ENCODE peak calls at places on chromosomes 5 and 9, in four cellular contexts. One of them, this sample, is unnamed.

GRCh38 chr5:32725994-32726659 is 15.0 kb downstream of the NPR3 start:
- DNase-seq in upper lobe of left lung: no peak
- DNase-seq in spleen: no peak
- DNase-seq in HCT116: no peak
- DNase-seq in this sample: no peak

GRCh38 chr9:130186051-130186450 is 13.8 kb downstream of the NCS1 start:
- DNase-seq in spleen: no peak
- DNase-seq in HCT116: no peak
- DNase-seq in upper lobe of left lung: peak
- DNase-seq in this sample: no peak

GRCh38 chr9:128085852-128086409 is 17.9 kb downstream of the SLC25A25 start:
- DNase-seq in spleen: no peak
- DNase-seq in upper lobe of left lung: no peak
- DNase-seq in HCT116: no peak
- DNase-seq in this sample: no peak

GRCh38 chr9:127283917-127284316 is 19.3 kb downstream of the GARNL3 start:
- DNase-seq in upper lobe of left lung: no peak
- DNase-seq in spleen: no peak
- DNase-seq in HCT116: no peak
- DNase-seq in this sample: no peak

GRCh38 chr9:77011973-77012817 is 7.3 kb upstream of the FOXB2 start:
- DNase-seq in upper lobe of left lung: peak
- DNase-seq in HCT116: peak
- DNase-seq in spleen: peak
- DNase-seq in this sample: no peak

GRCh38 chr5:76403963-76404693 is 1.0 kb downstream of the IQGAP2 start:
- DNase-seq in spleen: peak
- DNase-seq in upper lobe of left lung: no peak
- DNase-seq in HCT116: no peak
- DNase-seq in this sample: peak

GRCh38 chr9:70133253-70134208 is 89.9 kb downstream of the MAMDC2 start:
- DNase-seq in upper lobe of left lung: no peak
- DNase-seq in spleen: no peak
- DNase-seq in HCT116: no peak
- DNase-seq in this sample: no peak

GRCh38 chr9:115162946-115163345 is 45.0 kb upstream of the TNC start:
- DNase-seq in HCT116: no peak
- DNase-seq in upper lobe of left lung: no peak
- DNase-seq in spleen: no peak
- DNase-seq in this sample: no peak

DNA sequence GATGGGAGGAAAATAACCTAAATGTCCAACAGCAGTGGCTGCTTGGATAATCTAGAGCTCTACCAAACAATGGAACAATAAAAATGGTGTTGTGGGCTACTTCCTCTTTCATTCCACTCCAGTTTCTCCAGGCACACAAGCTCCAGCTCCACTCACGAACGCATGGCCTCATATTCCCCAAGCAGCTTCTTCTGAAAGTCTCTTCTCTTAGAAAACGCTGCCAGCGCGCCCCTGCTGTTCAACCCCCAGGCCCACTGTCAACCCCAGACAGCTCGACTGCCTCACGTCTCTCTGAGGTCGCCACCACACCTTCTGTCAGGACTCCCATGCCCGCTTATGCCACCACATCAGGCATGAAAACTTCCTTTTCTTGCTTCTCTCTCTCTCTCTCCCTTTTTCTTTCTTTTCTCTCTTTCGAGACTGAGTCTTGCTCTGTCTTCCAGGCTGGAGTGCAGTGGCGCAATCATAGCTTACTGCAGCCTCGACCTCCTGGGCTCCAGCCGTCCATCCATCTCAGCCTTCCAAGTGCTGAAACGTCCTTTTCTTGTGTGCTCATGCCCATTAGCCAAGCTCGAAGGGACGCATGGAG is 16.2 kb downstream of the OR2V2 start:
- DNase-seq in HCT116: no peak
- DNase-seq in spleen: no peak
- DNase-seq in upper lobe of left lung: no peak
- DNase-seq in this sample: no peak
- TF ChIP-seq POLR2A in HCT116: no peak
- TF ChIP-seq POLR2A in spleen: no peak
- TF ChIP-seq POLR2A in upper lobe of left lung: no peak
- TF ChIP-seq POLR2A in this sample: no peak

GRCh38 chr5:149341846-149342245 is 3.5 kb upstream of the GRPEL2 start:
- DNase-seq in upper lobe of left lung: no peak
- DNase-seq in spleen: no peak
- DNase-seq in HCT116: no peak
- DNase-seq in this sample: no peak

GRCh38 chr5:149349382-149349781 is 4.1 kb downstream of the GRPEL2 start:
- DNase-seq in upper lobe of left lung: no peak
- DNase-seq in HCT116: no peak
- DNase-seq in spleen: no peak
- DNase-seq in this sample: no peak

GRCh38 chr5:149348463-149348862 is 3.2 kb downstream of the GRPEL2 start:
- DNase-seq in upper lobe of left lung: no peak
- DNase-seq in HCT116: no peak
- DNase-seq in spleen: no peak
- DNase-seq in this sample: no peak

GRCh38 chr5:149345892-149346222 is 558 bp downstream of the GRPEL2 start:
- DNase-seq in HCT116: no peak
- DNase-seq in upper lobe of left lung: no peak
- DNase-seq in spleen: no peak
- DNase-seq in this sample: no peak

DNA sequence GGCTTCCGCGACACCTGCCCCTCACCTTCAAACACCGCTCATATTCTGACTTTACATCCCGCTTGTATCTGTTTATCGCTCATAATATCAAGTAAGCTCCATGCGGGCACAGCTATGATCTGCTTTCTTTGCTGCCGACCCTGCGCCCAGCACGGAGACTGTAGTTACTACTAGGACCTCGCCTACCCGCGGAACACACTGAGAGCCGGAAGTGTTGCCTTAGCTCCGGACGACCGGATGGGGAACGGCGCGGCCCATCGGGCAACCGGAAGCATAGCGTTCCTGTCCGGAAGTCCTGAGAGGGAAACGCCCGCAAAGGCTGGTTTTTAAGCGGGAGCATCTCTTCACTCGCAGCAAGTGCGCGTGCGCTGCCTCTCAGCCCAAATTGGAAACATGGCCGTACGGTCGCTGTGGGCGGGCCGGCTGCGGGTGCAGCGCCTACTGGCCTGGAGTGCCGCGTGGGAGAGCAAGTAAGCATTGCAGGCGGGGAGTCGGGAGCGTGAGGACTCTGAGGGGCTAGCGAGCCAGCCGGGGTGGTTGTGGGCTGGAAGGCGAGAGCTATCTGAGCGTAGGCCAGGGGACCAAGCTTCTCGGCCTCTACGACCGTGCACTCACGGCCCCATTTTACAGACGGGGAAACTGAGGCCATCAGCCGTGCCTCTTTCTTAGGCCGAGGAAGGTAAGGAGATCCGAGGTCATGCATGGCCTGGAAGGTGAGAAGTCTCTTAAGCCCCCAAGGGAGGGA is at the start of gene GRPEL2:
- DNase-seq in spleen: peak
- DNase-seq in upper lobe of left lung: peak
- DNase-seq in HCT116: peak
- DNase-seq in this sample: peak
- TF ChIP-seq POLR2AphosphoS5 in spleen: peak
- TF ChIP-seq POLR2AphosphoS5 in upper lobe of left lung: peak
- TF ChIP-seq POLR2AphosphoS5 in HCT116: peak
- TF ChIP-seq POLR2AphosphoS5 in this sample: peak

GRCh38 chr5:109741390-109741789 is 51.7 kb downstream of the MAN2A1 start:
- DNase-seq in spleen: no peak
- DNase-seq in HCT116: no peak
- DNase-seq in upper lobe of left lung: no peak
- DNase-seq in this sample: no peak
- H3K27ac ChIP-seq in spleen: no peak
- H3K27ac ChIP-seq in HCT116: no peak
- H3K27ac ChIP-seq in upper lobe of left lung: no peak
- H3K27ac ChIP-seq in this sample: no peak

GRCh38 chr9:101536938-101537337 is 3.3 kb downstream of the RNF20 start:
- DNase-seq in spleen: no peak
- DNase-seq in HCT116: no peak
- DNase-seq in upper lobe of left lung: no peak
- DNase-seq in this sample: no peak

GRCh38 chr9:101536351-101536750 is 2.7 kb downstream of the RNF20 start:
- DNase-seq in spleen: no peak
- DNase-seq in HCT116: no peak
- DNase-seq in upper lobe of left lung: no peak
- DNase-seq in this sample: no peak

GRCh38 chr9:101528015-101528414 is 5.6 kb upstream of the RNF20 start:
- DNase-seq in HCT116: no peak
- DNase-seq in upper lobe of left lung: no peak
- DNase-seq in spleen: no peak
- DNase-seq in this sample: no peak

GRCh38 chr9:101530076-101530711 is 3.5 kb upstream of the RNF20 start:
- DNase-seq in spleen: no peak
- DNase-seq in upper lobe of left lung: no peak
- DNase-seq in HCT116: peak
- DNase-seq in this sample: peak

GRCh38 chr9:101533334-101534187 is at the start of gene RNF20:
- DNase-seq in upper lobe of left lung: peak
- DNase-seq in HCT116: peak
- DNase-seq in spleen: peak
- DNase-seq in this sample: peak
- TF ChIP-seq POLR2A in upper lobe of left lung: peak
- TF ChIP-seq POLR2A in HCT116: peak
- TF ChIP-seq POLR2A in spleen: no peak
- TF ChIP-seq POLR2A in this sample: peak

GRCh38 chr9:75087279-75087823 is 604 bp downstream of the NMRK1 start:
- DNase-seq in HCT116: no peak
- DNase-seq in upper lobe of left lung: no peak
- DNase-seq in spleen: no peak
- DNase-seq in this sample: peak

GRCh38 chr9:75086443-75087278 is 1.3 kb downstream of the NMRK1 start:
- DNase-seq in spleen: peak
- DNase-seq in upper lobe of left lung: peak
- DNase-seq in HCT116: no peak
- DNase-seq in this sample: no peak

GRCh38 chr9:75088646-75089368 is 493 bp downstream of the OSTF1 start:
- DNase-seq in upper lobe of left lung: peak
- DNase-seq in HCT116: no peak
- DNase-seq in spleen: peak
- DNase-seq in this sample: peak

GRCh38 chr9:75089369-75089766 is 1.1 kb downstream of the OSTF1 start:
- DNase-seq in HCT116: no peak
- DNase-seq in upper lobe of left lung: no peak
- DNase-seq in spleen: no peak
- DNase-seq in this sample: no peak

DNA sequence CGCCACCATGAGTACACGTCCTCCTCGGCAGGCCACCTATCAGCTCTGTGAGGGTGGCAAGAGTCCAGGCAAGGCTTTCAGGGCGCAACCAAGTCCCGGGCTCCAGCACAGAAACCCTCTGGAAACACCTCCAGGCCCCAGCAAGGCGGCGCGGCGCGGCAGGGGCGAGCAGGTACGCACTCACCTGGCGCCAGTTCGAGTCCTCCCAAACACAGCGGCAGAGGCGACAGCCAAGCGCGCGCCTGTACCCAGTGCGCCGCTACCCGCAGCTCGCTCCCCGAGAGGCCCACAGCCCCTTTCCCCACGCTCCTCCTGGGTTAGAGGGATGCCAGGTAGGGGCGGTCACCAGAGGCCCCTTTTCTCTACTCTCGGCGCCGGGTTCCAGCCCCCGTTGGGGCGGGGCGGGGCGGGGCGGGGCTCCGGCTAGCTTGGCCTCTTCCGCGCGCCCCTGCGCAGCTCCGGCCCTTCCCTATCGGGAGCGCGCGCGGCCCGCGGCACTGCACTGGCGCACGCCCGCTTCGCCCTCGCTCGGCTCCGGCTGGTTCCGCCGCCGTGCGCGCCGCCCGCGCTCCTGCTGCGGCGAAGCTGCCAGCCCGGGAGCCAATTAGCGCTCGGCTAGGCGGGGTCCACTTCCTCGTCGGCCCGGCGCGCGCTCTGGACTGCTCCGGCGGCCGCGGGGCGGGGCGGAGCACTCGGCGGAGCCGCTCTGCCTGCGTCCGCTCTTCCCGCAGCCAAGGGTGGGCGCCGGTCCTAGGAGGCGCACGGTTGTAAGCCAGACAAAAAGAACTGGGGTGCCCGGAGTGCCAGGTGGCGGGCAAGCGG is at the start of the genes NMRK1 and OSTF1:
- DNase-seq in spleen: peak
- DNase-seq in HCT116: peak
- DNase-seq in upper lobe of left lung: peak
- DNase-seq in this sample: peak
- TF ChIP-seq POLR2AphosphoS5 in spleen: peak
- TF ChIP-seq POLR2AphosphoS5 in HCT116: peak
- TF ChIP-seq POLR2AphosphoS5 in upper lobe of left lung: peak
- TF ChIP-seq POLR2AphosphoS5 in this sample: peak

GRCh38 chr5:148290271-148291195 is 21.7 kb upstream of the SPINK7 start:
- DNase-seq in spleen: no peak
- DNase-seq in HCT116: peak
- DNase-seq in upper lobe of left lung: no peak
- DNase-seq in this sample: no peak
- H3K27ac ChIP-seq in spleen: no peak
- H3K27ac ChIP-seq in HCT116: no peak
- H3K27ac ChIP-seq in upper lobe of left lung: no peak
- H3K27ac ChIP-seq in this sample: no peak

GRCh38 chr9:137166242-137167112 is 3.4 kb downstream of the LRRC26 start:
- DNase-seq in upper lobe of left lung: peak
- DNase-seq in HCT116: no peak
- DNase-seq in spleen: no peak
- DNase-seq in this sample: no peak

GRCh38 chr9:137167113-137167751 is 2.6 kb downstream of the LRRC26 start:
- DNase-seq in upper lobe of left lung: peak
- DNase-seq in HCT116: no peak
- DNase-seq in spleen: no peak
- DNase-seq in this sample: no peak

GRCh38 chr9:137168575-137168906 is 1.3 kb downstream of the LRRC26 start:
- DNase-seq in upper lobe of left lung: no peak
- DNase-seq in HCT116: no peak
- DNase-seq in spleen: no peak
- DNase-seq in this sample: no peak

GRCh38 chr9:137168907-137169763 is 716 bp downstream of the LRRC26 start:
- DNase-seq in upper lobe of left lung: peak
- DNase-seq in spleen: no peak
- DNase-seq in HCT116: peak
- DNase-seq in this sample: peak

DNA sequence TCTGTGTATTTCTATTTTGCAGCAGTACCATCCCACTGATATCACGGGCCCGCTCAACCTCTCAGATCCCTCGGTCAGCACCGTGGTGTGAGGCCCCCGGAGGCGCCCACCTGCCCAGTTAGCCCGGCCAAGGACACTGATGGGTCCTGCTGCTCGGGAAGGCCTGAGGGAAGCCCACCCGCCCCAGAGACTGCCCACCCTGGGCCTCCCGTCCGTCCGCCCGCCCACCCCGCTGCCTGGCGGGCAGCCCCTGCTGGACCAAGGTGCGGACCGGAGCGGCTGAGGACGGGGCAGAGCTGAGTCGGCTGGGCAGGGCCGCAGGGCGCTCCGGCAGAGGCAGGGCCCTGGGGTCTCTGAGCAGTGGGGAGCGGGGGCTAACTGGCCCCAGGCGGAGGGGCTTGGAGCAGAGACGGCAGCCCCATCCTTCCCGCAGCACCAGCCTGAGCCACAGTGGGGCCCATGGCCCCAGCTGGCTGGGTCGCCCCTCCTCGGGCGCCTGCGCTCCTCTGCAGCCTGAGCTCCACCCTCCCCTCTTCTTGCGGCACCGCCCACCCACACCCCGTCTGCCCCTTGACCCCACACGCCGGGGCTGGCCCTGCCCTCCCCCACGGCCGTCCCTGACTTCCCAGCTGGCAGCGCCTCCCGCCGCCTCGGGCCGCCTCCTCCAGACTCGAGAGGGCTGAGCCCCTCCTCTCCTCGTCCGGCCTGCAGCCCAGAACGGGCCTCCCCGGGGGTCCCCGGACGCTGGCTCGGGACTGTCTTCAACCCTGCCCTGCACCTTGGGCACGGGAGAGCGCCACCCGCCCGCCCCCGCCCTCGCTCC is 1.9 kb downstream of the LRRC26 start:
- DNase-seq in HCT116: no peak
- DNase-seq in spleen: no peak
- DNase-seq in upper lobe of left lung: peak
- DNase-seq in this sample: no peak
- TF ChIP-seq POLR2A in HCT116: peak
- TF ChIP-seq POLR2A in spleen: no peak
- TF ChIP-seq POLR2A in upper lobe of left lung: no peak
- TF ChIP-seq POLR2A in this sample: no peak

This sample was measured in prostate gland.